ENCODE peak calls at places on chromosomes 12 and 14, in five cellular contexts. L, F, V, Z and U are unnamed samples.

GRCh38 chr12:58541300-58541690 is 379.0 kb downstream of the LRIG3 start:
- DNase-seq in L (no peak), F (no peak), V (no peak), Z (peak), U (no peak)

GRCh38 chr14:69693145-69693544 is 73.8 kb upstream of the SRSF5 start:
- DNase-seq in L (no peak), F (no peak), V (no peak), Z (no peak), U (no peak)

GRCh38 chr12:63894132-63894531 is 49.6 kb downstream of the SRGAP1 start:
- DNase-seq in L (no peak), F (no peak), V (no peak), Z (no peak), U (no peak)

GRCh38 chr14:70525691-70526090 is 9.1 kb downstream of the ADAM20 start:
- DNase-seq in L (no peak), F (no peak), V (no peak), Z (no peak), U (no peak)

GRCh38 chr12:96989916-96990315 is 82.9 kb downstream of the NEDD1 start:
- DNase-seq in L (peak), F (no peak), V (peak), Z (peak), U (peak)

GRCh38 chr14:22569106-22569748 is 19.8 kb downstream of the DAD1 start:
- DNase-seq in L (no peak), F (no peak), V (no peak), Z (no peak), U (no peak)

GRCh38 chr12:104741497-104742367 is 216.4 kb downstream of the SLC41A2 start:
- DNase-seq in L (no peak), F (no peak), V (no peak), Z (peak), U (no peak)

GRCh38 chr14:51880810-51881580 is 20.6 kb downstream of the GNG2 start:
- DNase-seq in L (no peak), F (no peak), V (no peak), Z (no peak), U (no peak)

GRCh38 chr12:15446798-15447197 is 124.5 kb downstream of the PTPRO start:
- DNase-seq in L (no peak), F (no peak), V (no peak), Z (no peak), U (peak)

GRCh38 chr12:40692617-40693502 is 621 bp downstream of the CNTN1 start:
- DNase-seq in L (no peak), F (no peak), V (no peak), Z (peak), U (peak)

GRCh38 chr12:65937181-65937641 is 112.9 kb downstream of the HMGA2 start:
- DNase-seq in L (peak), F (no peak), V (no peak), Z (no peak), U (no peak)

GRCh38 chr12:38053655-38054464 is 262.7 kb upstream of the ALG10B start:
- DNase-seq in L (peak), F (no peak), V (peak), Z (peak), U (peak)

GRCh38 chr12:81896771-81897170 is 137.6 kb upstream of the PPFIA2 start:
- DNase-seq in L (no peak), F (no peak), V (no peak), Z (peak), U (no peak)

GRCh38 chr12:81284137-81284536 is 206.3 kb downstream of the ACSS3 start:
- DNase-seq in L (no peak), F (no peak), V (no peak), Z (peak), U (no peak)

GRCh38 chr14:96390965-96391292 is 999 bp upstream of the AK7 start:
- DNase-seq in L (no peak), F (no peak), V (no peak), Z (no peak), U (no peak)

GRCh38 chr12:47742253-47742825 is 16.3 kb downstream of the RAPGEF3 start:
- DNase-seq in L (peak), F (no peak), V (peak), Z (peak), U (peak)

GRCh38 chr14:30252151-30252550 is 306.8 kb upstream of the G2E3 start:
- DNase-seq in L (no peak), F (no peak), V (no peak), Z (peak), U (no peak)

GRCh38 chr14:105854600-105855245 is 328.3 kb downstream of the TMEM121 start:
- DNase-seq in L (no peak), F (no peak), V (no peak), Z (no peak), U (no peak)

GRCh38 chr14:100679707-100680438 is 46.8 kb upstream of the DLK1 start:
- DNase-seq in L (peak), F (no peak), V (no peak), Z (no peak), U (no peak)

GRCh38 chr12:3603576-3603975 is 112.6 kb downstream of the PRMT8 start:
- DNase-seq in L (no peak), F (no peak), V (no peak), Z (no peak), U (no peak)

GRCh38 chr12:41476499-41476898 is 288.4 kb downstream of the PDZRN4 start:
- DNase-seq in L (no peak), F (no peak), V (no peak), Z (no peak), U (no peak)

GRCh38 chr12:69645031-69645430 is 34.3 kb upstream of the LRRC10 start:
- DNase-seq in L (no peak), F (no peak), V (no peak), Z (no peak), U (no peak)

GRCh38 chr14:26992403-26993115 is 394.7 kb upstream of the NOVA1 start:
- DNase-seq in L (no peak), F (no peak), V (no peak), Z (no peak), U (peak)

GRCh38 chr12:92845320-92845719 is 83.8 kb downstream of the EEA1 start:
- DNase-seq in L (peak), F (no peak), V (no peak), Z (no peak), U (no peak)

GRCh38 chr14:68824517-68825347 is 31.9 kb upstream of the ZFP36L1 start:
- DNase-seq in L (peak), F (no peak), V (peak), Z (peak), U (peak)

GRCh38 chr12:118922405-118922804 is 58.9 kb upstream of the SRRM4 start:
- DNase-seq in L (no peak), F (no peak), V (no peak), Z (peak), U (no peak)

GRCh38 chr14:22888662-22889061 is 5.6 kb downstream of the REM2 start:
- DNase-seq in L (no peak), F (peak), V (no peak), Z (no peak), U (no peak)

GRCh38 chr14:45807187-45807586 is 554.2 kb upstream of the MIS18BP1 start:
- DNase-seq in L (no peak), F (no peak), V (no peak), Z (no peak), U (no peak)

GRCh38 chr12:59056931-59057330 is 136.6 kb upstream of the LRIG3 start:
- DNase-seq in L (no peak), F (no peak), V (no peak), Z (no peak), U (no peak)

GRCh38 chr14:70002589-70003240 is 123.5 kb downstream of the SMOC1 start:
- DNase-seq in L (peak), F (no peak), V (no peak), Z (no peak), U (no peak)

GRCh38 chr14:99023371-99023770 is 248.6 kb downstream of the BCL11B start:
- DNase-seq in L (no peak), F (no peak), V (no peak), Z (no peak), U (no peak)

GRCh38 chr14:35368583-35368982 is 36.0 kb downstream of the NFKBIA start:
- DNase-seq in L (no peak), F (no peak), V (no peak), Z (no peak), U (no peak)

GRCh38 chr14:61476737-61477410 is 155.5 kb downstream of the PRKCH start:
- DNase-seq in L (no peak), F (no peak), V (no peak), Z (no peak), U (peak)

GRCh38 chr14:54025661-54026060 is 69.0 kb upstream of the BMP4 start:
- DNase-seq in L (peak), F (no peak), V (no peak), Z (peak), U (peak)

GRCh38 chr12:49667319-49668090 is 39.7 kb downstream of the FMNL3 start:
- DNase-seq in L (no peak), F (no peak), V (no peak), Z (no peak), U (no peak)

GRCh38 chr14:61526405-61527312 is 168.7 kb upstream of the HIF1A start:
- DNase-seq in L (peak), F (no peak), V (no peak), Z (no peak), U (no peak)

GRCh38 chr12:102634216-102634615 is 153.9 kb upstream of the IGF1 start:
- DNase-seq in L (no peak), F (no peak), V (no peak), Z (no peak), U (no peak)

GRCh38 chr12:86230516-86231146 is 25.6 kb downstream of the MGAT4C start:
- DNase-seq in L (no peak), F (no peak), V (no peak), Z (no peak), U (no peak)

GRCh38 chr14:90060312-90060964 is 1.4 kb upstream of the KCNK13 start:
- DNase-seq in L (peak), F (no peak), V (peak), Z (peak), U (peak)

GRCh38 chr14:92540472-92541048 is 27.0 kb downstream of the RIN3 start:
- DNase-seq in L (no peak), F (no peak), V (no peak), Z (peak), U (peak)

DNA sequence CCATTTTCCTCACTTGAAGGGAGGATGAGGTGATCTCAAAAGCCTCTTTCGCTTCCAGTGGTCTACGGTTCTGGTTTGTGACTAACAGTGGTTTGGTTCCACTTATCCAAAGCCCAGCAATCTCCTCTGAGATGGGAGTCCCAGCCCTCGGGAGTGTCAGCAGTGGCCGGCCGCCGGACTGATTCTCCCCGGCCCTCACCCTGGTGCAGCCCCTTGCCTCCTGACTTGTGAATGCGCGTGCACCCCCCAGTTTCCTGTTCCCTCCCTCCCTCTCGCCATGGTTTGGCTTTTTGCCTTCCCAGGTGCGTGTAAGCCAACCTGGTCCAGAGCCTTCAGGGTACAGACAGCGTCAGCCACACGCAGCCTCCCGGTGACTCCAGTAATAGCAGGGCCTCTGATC is 74.5 kb downstream of the B4GALNT3 start:
- DNase-seq in L (no peak), F (no peak), V (no peak), Z (no peak), U (no peak)
- TF ChIP-seq JUNB in L (no peak), F (no peak), V (no peak), Z (no peak), U (no peak)

DNA sequence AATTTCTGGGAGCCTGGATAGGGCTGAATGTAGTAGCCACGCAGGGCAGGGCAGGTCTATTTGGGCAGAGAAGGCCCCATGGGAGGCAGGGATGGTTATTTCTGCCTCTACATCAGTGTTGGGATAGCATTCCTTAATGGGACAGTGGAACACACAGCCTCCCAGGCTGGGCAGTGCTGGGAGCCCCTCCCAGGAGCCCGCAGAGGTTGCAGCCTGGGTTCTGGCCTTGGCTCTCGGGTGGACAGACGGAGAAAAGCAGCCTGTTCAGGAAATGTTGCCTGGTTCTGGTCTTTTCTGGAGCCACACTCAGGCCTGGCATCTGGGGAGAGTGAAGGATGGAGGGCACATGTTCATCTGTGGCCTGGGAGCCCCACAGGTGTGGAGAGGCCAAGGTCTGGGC is 479 bp upstream of the NOS1 start:
- DNase-seq in L (no peak), F (no peak), V (no peak), Z (peak), U (no peak)
- TF ChIP-seq JUNB in L (no peak), F (no peak), V (no peak), Z (no peak), U (no peak)

GRCh38 chr14:91255820-91256219 is 11.3 kb upstream of the GPR68 start:
- DNase-seq in L (no peak), F (no peak), V (no peak), Z (no peak), U (no peak)

GRCh38 chr14:91252901-91253794 is 8.6 kb upstream of the GPR68 start:
- DNase-seq in L (no peak), F (no peak), V (peak), Z (peak), U (no peak)

GRCh38 chr14:91254456-91254855 is 10.0 kb upstream of the GPR68 start:
- DNase-seq in L (no peak), F (no peak), V (no peak), Z (no peak), U (no peak)

GRCh38 chr14:91255026-91255695 is 10.7 kb upstream of the GPR68 start:
- DNase-seq in L (no peak), F (no peak), V (no peak), Z (no peak), U (no peak)

DNA sequence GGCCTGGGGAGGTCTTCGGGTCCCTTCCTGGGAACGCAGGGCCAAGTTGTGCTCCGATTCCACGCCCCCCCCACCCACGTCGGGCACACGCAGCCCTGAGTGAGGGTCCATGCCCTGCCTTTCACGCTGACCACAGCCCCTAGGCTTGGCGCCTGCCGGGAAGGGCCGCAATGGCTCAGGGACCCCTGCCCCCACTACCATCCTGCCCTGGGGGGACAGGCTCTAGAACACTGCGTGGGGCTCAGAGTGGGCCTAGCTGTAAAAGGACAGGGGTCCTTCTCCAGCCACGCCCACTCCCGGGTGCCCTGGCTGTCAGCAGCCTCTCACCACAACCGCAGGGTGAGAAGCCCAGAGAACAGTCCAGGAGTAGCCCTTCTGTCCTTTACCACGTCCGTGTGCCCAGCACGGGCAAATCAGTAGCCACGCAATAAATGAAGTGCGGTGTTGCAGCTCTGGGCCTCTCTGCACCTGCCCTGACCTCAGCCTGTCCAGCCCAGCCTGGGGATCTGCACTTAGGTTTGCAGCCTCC is 9.4 kb upstream of the GPR68 start:
- DNase-seq in L (no peak), F (no peak), V (no peak), Z (no peak), U (no peak)
- TF ChIP-seq JUNB in L (no peak), F (no peak), V (no peak), Z (no peak), U (no peak)

DNA sequence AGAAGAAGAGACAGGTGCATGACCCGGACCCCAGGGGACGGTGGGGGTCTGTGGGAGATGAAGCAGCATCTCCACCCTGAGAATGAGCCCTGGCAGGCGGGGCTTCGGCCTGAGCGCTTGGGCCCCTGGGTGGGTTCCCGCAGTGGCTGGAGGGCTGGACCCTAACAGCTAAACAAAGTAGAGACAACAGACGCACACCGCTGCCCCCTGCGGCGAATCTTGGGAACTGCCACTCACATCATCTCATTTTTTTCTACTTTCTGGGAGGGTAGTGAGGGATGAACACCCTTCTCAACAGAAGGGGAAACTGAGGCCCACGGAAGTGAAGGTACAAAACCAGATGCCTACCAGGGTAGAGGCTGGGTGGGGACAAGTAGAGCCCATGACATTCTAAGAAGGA is 104.7 kb downstream of the RFLNA start:
- DNase-seq in L (peak), F (no peak), V (peak), Z (peak), U (peak)
- TF ChIP-seq JUNB in L (no peak), F (no peak), V (no peak), Z (no peak), U (no peak)

DNA sequence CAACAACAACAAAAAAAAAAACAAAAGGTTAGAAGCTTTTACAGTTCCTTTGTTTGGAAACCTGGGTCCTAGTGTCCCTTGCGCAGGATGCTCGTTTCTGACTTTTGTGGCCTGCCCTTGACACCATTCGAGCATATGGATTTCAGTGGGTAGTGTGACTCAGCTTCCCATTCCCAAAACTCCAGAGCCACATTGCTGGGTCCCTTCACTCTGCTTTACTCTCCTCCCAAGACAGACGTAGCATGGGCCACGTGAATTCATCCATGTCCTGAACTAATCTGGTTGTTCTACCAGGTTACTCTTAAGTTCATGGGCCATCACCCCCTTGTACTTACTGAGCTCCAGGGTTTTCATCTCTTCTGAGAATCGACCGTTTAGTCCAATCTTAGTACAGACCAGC is 68.0 kb upstream of the MAX start:
- DNase-seq in L (no peak), F (no peak), V (no peak), Z (no peak), U (no peak)
- TF ChIP-seq JUNB in L (no peak), F (no peak), V (no peak), Z (no peak), U (no peak)

DNA sequence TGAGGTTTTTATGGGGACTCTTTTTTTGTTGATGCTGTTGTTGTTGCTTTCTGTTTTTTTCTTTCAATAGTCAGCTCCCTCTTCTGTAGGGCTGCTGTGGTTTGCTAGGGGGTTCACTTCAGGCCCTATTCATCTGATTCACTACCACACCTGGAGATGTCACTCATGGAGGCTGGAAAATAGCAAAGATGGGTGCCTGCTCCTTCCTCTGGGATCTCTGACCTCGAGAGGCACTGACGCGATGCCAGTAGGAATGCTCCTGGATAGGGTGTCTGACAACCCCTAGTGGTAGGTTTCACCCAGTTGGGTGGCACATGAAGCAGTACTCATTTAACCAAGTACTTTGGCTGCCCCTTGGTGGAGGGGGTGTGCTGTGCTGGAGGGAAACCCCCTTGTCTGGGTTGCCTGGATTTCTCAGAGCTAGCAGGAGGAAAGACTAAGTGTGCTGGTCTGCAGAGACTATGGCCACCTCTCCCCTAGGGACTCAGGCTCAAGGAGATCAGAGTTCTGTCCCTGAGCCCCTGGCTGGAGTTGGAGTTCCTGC is 745.5 kb downstream of the TMTC2 start:
- DNase-seq in L (no peak), F (no peak), V (no peak), Z (peak), U (no peak)
- TF ChIP-seq JUNB in L (no peak), F (no peak), V (no peak), Z (no peak), U (no peak)

GRCh38 chr12:76719642-76720041 is 44.3 kb upstream of the ZDHHC17 start:
- DNase-seq in L (no peak), F (no peak), V (no peak), Z (no peak), U (no peak)

GRCh38 chr12:76720068-76720467 is 43.8 kb upstream of the ZDHHC17 start:
- DNase-seq in L (no peak), F (no peak), V (no peak), Z (no peak), U (peak)

GRCh38 chr12:76714861-76715260 is 49.1 kb upstream of the ZDHHC17 start:
- DNase-seq in L (no peak), F (no peak), V (no peak), Z (no peak), U (no peak)

GRCh38 chr12:76714415-76714814 is 49.5 kb upstream of the ZDHHC17 start:
- DNase-seq in L (no peak), F (no peak), V (no peak), Z (no peak), U (no peak)

DNA sequence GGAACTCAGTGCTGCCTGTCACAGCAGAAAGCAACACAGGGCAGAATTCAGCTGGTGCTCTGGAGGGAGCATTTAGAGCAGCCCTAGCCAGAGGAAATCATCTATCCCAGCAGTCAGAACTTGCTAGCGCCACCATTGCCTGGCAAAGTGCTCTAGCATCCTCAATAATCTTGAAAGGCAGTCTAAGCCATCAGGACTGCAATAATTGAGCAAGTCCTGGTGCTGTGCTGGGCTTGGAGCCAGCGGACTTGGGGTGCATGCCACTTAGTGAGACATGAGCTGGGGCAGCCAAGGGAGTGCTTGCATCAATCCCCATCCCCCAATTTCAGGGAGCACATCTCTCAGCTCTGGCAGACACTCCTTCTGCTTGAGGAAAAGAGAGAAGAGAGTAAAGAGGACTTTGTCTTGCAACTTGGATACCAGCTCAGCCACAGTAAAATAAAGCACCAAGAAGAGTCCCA is 44.7 kb upstream of the ZDHHC17 start:
- DNase-seq in L (no peak), F (no peak), V (no peak), Z (peak), U (no peak)
- TF ChIP-seq JUNB in L (no peak), F (no peak), V (no peak), Z (no peak), U (no peak)